ENCODE peak calls at places on chromosomes 13 and 19, in four cellular contexts. T is HepG2, V is IMR-90, H is GM12878. P is an unnamed sample.

GRCh38 chr13:112709825-112710783 is 20.3 kb downstream of the ATP11A start:
- DNase-seq in T (no peak), V (peak; percentile 48), H (no peak), P (no peak)

GRCh38 chr19:32138416-32138815 is 207.0 kb upstream of the ZNF507 start:
- DNase-seq in T (no peak), V (no peak), H (no peak), P (peak; percentile 18)

GRCh38 chr13:24149306-24150032 is 11.1 kb upstream of the SPATA13 start:
- DNase-seq in T (no peak), V (no peak), H (no peak), P (no peak)

GRCh38 chr13:101230271-101230890 is 185.9 kb downstream of the NALCN start:
- DNase-seq in T (no peak), V (peak; percentile 15), H (no peak), P (no peak)

GRCh38 chr13:89568276-89568675 is 1779.2 kb upstream of the MIR17HG start:
- DNase-seq in T (no peak), V (no peak), H (no peak), P (no peak)

GRCh38 chr19:56504581-56504980 is 3.1 kb upstream of the ZNF471 start:
- DNase-seq in T (no peak), V (peak; percentile 68), H (no peak), P (no peak)

GRCh38 chr13:66926200-66926850 is 303.8 kb downstream of the PCDH9 start:
- DNase-seq in T (no peak), V (no peak), H (no peak), P (no peak)

GRCh38 chr13:20190481-20191310 is 2.0 kb downstream of the GJB2 start:
- DNase-seq in T (no peak), V (peak; percentile 90), H (no peak), P (no peak)

GRCh38 chr13:27171244-27171829 is at the start of gene USP12:
- DNase-seq in T (no peak), V (peak; percentile 22), H (no peak), P (peak; percentile 60)

GRCh38 chr19:339262-339887 is 5.2 kb downstream of the MIER2 start:
- DNase-seq in T (no peak), V (peak; percentile 22), H (no peak), P (no peak)

GRCh38 chr13:103640617-103641016 is 574.4 kb upstream of the SLC10A2 start:
- DNase-seq in T (no peak), V (no peak), H (no peak), P (no peak)

GRCh38 chr19:58361900-58362271 is 665 bp downstream of the ZNF497 start:
- DNase-seq in T (peak; percentile 49), V (peak; percentile 47), H (no peak), P (peak; percentile 65)

GRCh38 chr19:48569814-48570213 is 17.8 kb downstream of the SULT2B1 start:
- DNase-seq in T (no peak), V (peak; percentile 56), H (no peak), P (no peak)

GRCh38 chr19:8629184-8629583 is 1.2 kb upstream of the NFILZ start:
- DNase-seq in T (no peak), V (no peak), H (no peak), P (no peak)

GRCh38 chr13:113170503-113170902 is 12.1 kb downstream of the PROZ start:
- DNase-seq in T (no peak), V (no peak), H (no peak), P (no peak)

GRCh38 chr13:72839831-72840426 is 58.0 kb downstream of the PIBF1 start:
- DNase-seq in T (peak; percentile 56), V (peak; percentile 42), H (peak; percentile 3), P (peak; percentile 32)

GRCh38 chr13:104318121-104318520 is 1251.9 kb upstream of the SLC10A2 start:
- DNase-seq in T (no peak), V (peak; percentile 49), H (no peak), P (no peak)

GRCh38 chr13:99103536-99103935 is 97.1 kb upstream of the UBAC2 start:
- DNase-seq in T (no peak), V (no peak), H (no peak), P (no peak)

GRCh38 chr19:17549088-17549740 is 6.2 kb upstream of the COLGALT1 start:
- DNase-seq in T (no peak), V (no peak), H (no peak), P (no peak)

GRCh38 chr19:43634877-43635560 is 4.6 kb downstream of the CADM4 start:
- DNase-seq in T (peak; percentile 69), V (no peak), H (no peak), P (peak; percentile 26)

GRCh38 chr19:38721977-38722773 is 22.1 kb downstream of the CAPN12 start:
- DNase-seq in T (peak; percentile 96), V (no peak), H (no peak), P (no peak)

GRCh38 chr13:100197591-100198365 is 108.9 kb downstream of the PCCA start:
- DNase-seq in T (no peak), V (no peak), H (no peak), P (no peak)

GRCh38 chr13:28658539-28658795 is 463 bp upstream of the POMP start:
- DNase-seq in T (no peak), V (no peak), H (no peak), P (no peak)

GRCh38 chr19:58475714-58476497 is at the start of gene ZNF446:
- DNase-seq in T (peak; percentile 93), V (peak; percentile 94), H (peak; percentile 93), P (peak; percentile 91)

GRCh38 chr19:10868872-10869547 is 2.3 kb upstream of the CARM1 start:
- DNase-seq in T (no peak), V (no peak), H (no peak), P (no peak)

GRCh38 chr13:98675837-98676236 is 76.6 kb downstream of the SLC15A1 start:
- DNase-seq in T (no peak), V (no peak), H (no peak), P (no peak)

GRCh38 chr13:73754727-73755292 is 379.4 kb downstream of the KLF12 start:
- DNase-seq in T (peak; percentile 59), V (peak; percentile 70), H (no peak), P (peak; percentile 29)

GRCh38 chr13:88074794-88075509 is 403.8 kb downstream of the SLITRK5 start:
- DNase-seq in T (no peak), V (no peak), H (no peak), P (no peak)

GRCh38 chr19:44807652-44808462 is 1.0 kb upstream of the BCAM start:
- DNase-seq in T (peak; percentile 77), V (peak; percentile 34), H (no peak), P (peak; percentile 78)

GRCh38 chr13:32205426-32206096 is 109.6 kb downstream of the ZAR1L start:
- DNase-seq in T (no peak), V (peak; percentile 46), H (no peak), P (no peak)

GRCh38 chr19:57754091-57754673 is 7.6 kb downstream of the ZNF776 start:
- DNase-seq in T (no peak), V (no peak), H (no peak), P (no peak)

DNA sequence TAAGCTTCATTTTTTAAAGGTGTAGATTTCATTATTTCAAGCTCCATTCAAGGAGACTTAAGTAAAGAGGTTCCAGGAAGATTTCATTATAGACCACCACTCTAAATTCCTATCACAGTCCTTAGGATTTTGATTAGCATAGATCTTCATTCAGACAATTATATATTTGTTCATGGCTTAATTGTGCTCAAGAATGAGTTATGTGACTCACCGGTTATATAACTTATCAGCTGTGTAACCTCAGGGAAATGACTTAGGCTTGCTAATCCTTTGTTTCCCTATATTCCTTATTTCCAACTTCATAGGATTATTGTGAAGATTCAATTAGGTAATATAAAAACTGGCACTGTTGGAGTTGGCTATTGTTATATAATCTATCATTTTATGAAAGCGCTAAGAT is 632.8 kb upstream of the SPRY2 start:
- DNase-seq in T (no peak), V (no peak), H (no peak), P (no peak)
- TF ChIP-seq BHLHE40 in T (no peak), V (no peak), H (no peak), P (no peak)

GRCh38 chr19:1445932-1446712 is 3.8 kb upstream of the APC2 start:
- DNase-seq in T (no peak), V (no peak), H (no peak), P (peak; percentile 94)
- H3K27me3 ChIP-seq in T (peaks cover 46% of the 10 kb centered on the region), V (peaks cover 42% of the 10 kb centered on the region), H (peaks cover 14% of the 10 kb centered on the region), P (no peaks in the 10 kb centered on the region)

DNA sequence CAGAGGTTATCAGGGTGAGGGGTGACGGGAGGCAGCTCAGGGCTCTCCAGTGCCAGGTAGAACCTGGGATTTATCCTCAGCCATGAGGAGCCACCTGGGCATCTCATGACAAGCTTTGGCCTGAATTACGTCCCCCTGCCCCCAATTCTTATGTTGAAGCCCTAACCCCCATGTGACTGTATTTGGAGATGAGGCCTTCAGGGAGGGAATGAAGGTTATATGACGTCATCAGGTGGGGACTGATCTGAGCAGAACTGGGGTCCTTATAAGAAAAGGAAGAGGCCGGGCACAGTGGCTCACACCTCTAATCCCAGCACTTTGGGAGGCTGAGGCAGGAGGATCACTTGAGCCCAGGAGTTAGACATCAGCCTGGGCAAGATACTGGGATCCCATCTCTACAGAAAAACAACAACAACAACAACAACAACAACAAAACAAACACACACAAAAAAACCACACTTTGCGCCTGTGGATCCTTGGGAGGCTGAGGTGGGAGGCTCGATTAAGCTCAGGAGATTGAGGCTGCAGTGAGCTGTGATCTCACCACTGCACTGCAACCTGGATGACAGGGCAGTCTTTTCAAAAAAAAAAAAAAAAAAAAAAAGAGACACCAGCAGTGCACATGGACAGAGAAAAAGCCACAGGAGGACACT is 18.4 kb downstream of the ZFR2 start:
- DNase-seq in T (no peak), V (no peak), H (no peak), P (no peak)
- TF ChIP-seq BHLHE40 in T (no peak), V (no peak), H (no peak), P (no peak)

GRCh38 chr13:76889254-76889653 is 3.0 kb upstream of the KCTD12 start:
- DNase-seq in T (no peak), V (no peak), H (no peak), P (no peak)

GRCh38 chr13:76888421-76888820 is 2.2 kb upstream of the KCTD12 start:
- DNase-seq in T (no peak), V (no peak), H (no peak), P (no peak)

GRCh38 chr13:76892488-76892887 is 6.3 kb upstream of the KCTD12 start:
- DNase-seq in T (no peak), V (no peak), H (no peak), P (no peak)

GRCh38 chr13:76887070-76887563 is 912 bp upstream of the KCTD12 start:
- DNase-seq in T (no peak), V (no peak), H (no peak), P (no peak)

DNA sequence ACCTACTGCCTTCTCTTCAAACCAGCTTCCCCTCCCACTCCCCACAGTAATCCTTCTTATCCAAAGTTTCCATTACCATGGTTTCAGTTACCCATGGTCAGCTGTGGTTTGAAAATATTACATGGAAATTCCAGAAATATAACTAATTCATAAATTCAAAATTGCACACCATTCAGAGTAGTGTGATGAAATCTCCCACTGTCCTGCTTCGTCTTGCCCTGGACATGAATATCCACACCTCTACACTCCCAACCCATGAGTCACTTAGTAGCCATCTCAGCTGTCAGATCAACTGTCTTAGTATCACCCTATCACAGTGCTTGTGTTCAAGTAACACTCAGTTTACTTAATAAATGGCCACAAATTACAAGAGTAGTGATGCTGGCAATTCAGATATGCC is 3.8 kb upstream of the KCTD12 start:
- DNase-seq in T (no peak), V (peak; percentile 33), H (no peak), P (no peak)
- H3K27me3 ChIP-seq in T (peaks cover 4% of the 10 kb centered on the region), V (peaks cover 11% of the 10 kb centered on the region), H (peaks cover 2% of the 10 kb centered on the region), P (no peaks in the 10 kb centered on the region)

P was measured in K562.